ENCODE peak calls at places on chromosome 11, in nine cellular contexts. One of them, this sample, is unnamed.

GRCh38 chr11:105139669-105140068 is at the start of gene CARD18:
- DNase-seq in transverse colon: no peak
- DNase-seq in H1: no peak
- DNase-seq in sigmoid colon: no peak
- DNase-seq in NB4: no peak
- DNase-seq in spleen: no peak
- DNase-seq in heart left ventricle: no peak
- DNase-seq in uterus: no peak
- DNase-seq in Peyer's patch: no peak
- DNase-seq in this sample: no peak

GRCh38 chr11:68362801-68363379 is 50.5 kb downstream of the LRP5 start:
- DNase-seq in heart left ventricle: no peak
- DNase-seq in uterus: no peak
- DNase-seq in transverse colon: no peak
- DNase-seq in spleen: no peak
- DNase-seq in sigmoid colon: peak
- DNase-seq in H1: no peak
- DNase-seq in NB4: no peak
- DNase-seq in Peyer's patch: no peak
- DNase-seq in this sample: no peak

GRCh38 chr11:6646631-6647281 is 8.9 kb downstream of the DCHS1 start:
- DNase-seq in transverse colon: no peak
- DNase-seq in H1: no peak
- DNase-seq in NB4: peak
- DNase-seq in uterus: peak
- DNase-seq in heart left ventricle: peak
- DNase-seq in Peyer's patch: no peak
- DNase-seq in spleen: peak
- DNase-seq in sigmoid colon: peak
- DNase-seq in this sample: no peak

GRCh38 chr11:105000167-105000566 is 22.8 kb downstream of the CASP5 start:
- DNase-seq in H1: peak
- DNase-seq in spleen: no peak
- DNase-seq in Peyer's patch: no peak
- DNase-seq in sigmoid colon: no peak
- DNase-seq in uterus: no peak
- DNase-seq in NB4: peak
- DNase-seq in heart left ventricle: no peak
- DNase-seq in transverse colon: no peak
- DNase-seq in this sample: no peak

GRCh38 chr11:44397586-44398178 is 87.7 kb upstream of the ALX4 start:
- DNase-seq in H1: no peak
- DNase-seq in uterus: no peak
- DNase-seq in Peyer's patch: no peak
- DNase-seq in sigmoid colon: no peak
- DNase-seq in heart left ventricle: no peak
- DNase-seq in spleen: no peak
- DNase-seq in transverse colon: no peak
- DNase-seq in NB4: no peak
- DNase-seq in this sample: no peak

GRCh38 chr11:70578371-70578770 is 180.0 kb downstream of the CTTN start:
- DNase-seq in NB4: no peak
- DNase-seq in uterus: no peak
- DNase-seq in transverse colon: no peak
- DNase-seq in sigmoid colon: peak
- DNase-seq in heart left ventricle: peak
- DNase-seq in Peyer's patch: no peak
- DNase-seq in spleen: peak
- DNase-seq in H1: no peak
- DNase-seq in this sample: no peak

GRCh38 chr11:130947481-130947880 is 31.2 kb upstream of the SNX19 start:
- DNase-seq in heart left ventricle: no peak
- DNase-seq in Peyer's patch: no peak
- DNase-seq in H1: no peak
- DNase-seq in sigmoid colon: no peak
- DNase-seq in uterus: no peak
- DNase-seq in transverse colon: no peak
- DNase-seq in spleen: no peak
- DNase-seq in NB4: no peak
- DNase-seq in this sample: no peak

GRCh38 chr11:47233989-47234668 is 14.5 kb downstream of the ACP2 start:
- DNase-seq in spleen: no peak
- DNase-seq in transverse colon: peak
- DNase-seq in sigmoid colon: no peak
- DNase-seq in heart left ventricle: peak
- DNase-seq in uterus: no peak
- DNase-seq in Peyer's patch: no peak
- DNase-seq in H1: no peak
- DNase-seq in NB4: peak
- DNase-seq in this sample: no peak

GRCh38 chr11:60767388-60767811 is 10.7 kb downstream of the MS4A15 start:
- DNase-seq in H1: peak
- DNase-seq in uterus: no peak
- DNase-seq in heart left ventricle: no peak
- DNase-seq in spleen: peak
- DNase-seq in transverse colon: no peak
- DNase-seq in Peyer's patch: peak
- DNase-seq in NB4: no peak
- DNase-seq in sigmoid colon: no peak
- DNase-seq in this sample: no peak

GRCh38 chr11:78656984-78657383 is 82.3 kb upstream of the NARS2 start:
- DNase-seq in uterus: no peak
- DNase-seq in sigmoid colon: no peak
- DNase-seq in spleen: no peak
- DNase-seq in NB4: no peak
- DNase-seq in transverse colon: no peak
- DNase-seq in H1: peak
- DNase-seq in Peyer's patch: no peak
- DNase-seq in heart left ventricle: no peak
- DNase-seq in this sample: no peak

GRCh38 chr11:70233511-70233919 is 30.4 kb downstream of the FADD start:
- DNase-seq in heart left ventricle: no peak
- DNase-seq in H1: no peak
- DNase-seq in spleen: no peak
- DNase-seq in uterus: peak
- DNase-seq in transverse colon: peak
- DNase-seq in sigmoid colon: no peak
- DNase-seq in Peyer's patch: no peak
- DNase-seq in NB4: peak
- DNase-seq in this sample: no peak

GRCh38 chr11:122195790-122196189 is 79.8 kb upstream of the BLID start:
- DNase-seq in transverse colon: no peak
- DNase-seq in sigmoid colon: no peak
- DNase-seq in heart left ventricle: no peak
- DNase-seq in Peyer's patch: no peak
- DNase-seq in uterus: no peak
- DNase-seq in H1: no peak
- DNase-seq in NB4: no peak
- DNase-seq in spleen: no peak
- DNase-seq in this sample: no peak

GRCh38 chr11:123323482-123324056 is 106.5 kb upstream of the GRAMD1B start:
- DNase-seq in heart left ventricle: no peak
- DNase-seq in sigmoid colon: no peak
- DNase-seq in H1: no peak
- DNase-seq in uterus: no peak
- DNase-seq in Peyer's patch: no peak
- DNase-seq in transverse colon: no peak
- DNase-seq in NB4: no peak
- DNase-seq in spleen: no peak
- DNase-seq in this sample: no peak

GRCh38 chr11:2247496-2247895 is 22.9 kb downstream of the ASCL2 start:
- DNase-seq in NB4: no peak
- DNase-seq in transverse colon: no peak
- DNase-seq in sigmoid colon: no peak
- DNase-seq in H1: no peak
- DNase-seq in spleen: no peak
- DNase-seq in heart left ventricle: no peak
- DNase-seq in Peyer's patch: no peak
- DNase-seq in uterus: no peak
- DNase-seq in this sample: no peak

GRCh38 chr11:11448626-11449025 is 95.6 kb upstream of the CSNK2A3 start:
- DNase-seq in spleen: no peak
- DNase-seq in transverse colon: no peak
- DNase-seq in H1: no peak
- DNase-seq in sigmoid colon: no peak
- DNase-seq in Peyer's patch: no peak
- DNase-seq in NB4: no peak
- DNase-seq in uterus: no peak
- DNase-seq in heart left ventricle: no peak
- DNase-seq in this sample: no peak

GRCh38 chr11:11451501-11452005 is 98.5 kb upstream of the CSNK2A3 start:
- DNase-seq in Peyer's patch: no peak
- DNase-seq in spleen: no peak
- DNase-seq in uterus: no peak
- DNase-seq in transverse colon: no peak
- DNase-seq in H1: no peak
- DNase-seq in heart left ventricle: no peak
- DNase-seq in sigmoid colon: no peak
- DNase-seq in NB4: no peak
- DNase-seq in this sample: peak

GRCh38 chr11:11450744-11451362 is 97.8 kb upstream of the CSNK2A3 start:
- DNase-seq in H1: no peak
- DNase-seq in transverse colon: no peak
- DNase-seq in NB4: no peak
- DNase-seq in uterus: no peak
- DNase-seq in heart left ventricle: no peak
- DNase-seq in spleen: no peak
- DNase-seq in Peyer's patch: no peak
- DNase-seq in sigmoid colon: no peak
- DNase-seq in this sample: no peak

GRCh38 chr11:11446967-11447366 is 93.9 kb upstream of the CSNK2A3 start:
- DNase-seq in NB4: peak
- DNase-seq in sigmoid colon: no peak
- DNase-seq in H1: no peak
- DNase-seq in uterus: no peak
- DNase-seq in spleen: no peak
- DNase-seq in Peyer's patch: no peak
- DNase-seq in heart left ventricle: no peak
- DNase-seq in transverse colon: no peak
- DNase-seq in this sample: no peak

DNA sequence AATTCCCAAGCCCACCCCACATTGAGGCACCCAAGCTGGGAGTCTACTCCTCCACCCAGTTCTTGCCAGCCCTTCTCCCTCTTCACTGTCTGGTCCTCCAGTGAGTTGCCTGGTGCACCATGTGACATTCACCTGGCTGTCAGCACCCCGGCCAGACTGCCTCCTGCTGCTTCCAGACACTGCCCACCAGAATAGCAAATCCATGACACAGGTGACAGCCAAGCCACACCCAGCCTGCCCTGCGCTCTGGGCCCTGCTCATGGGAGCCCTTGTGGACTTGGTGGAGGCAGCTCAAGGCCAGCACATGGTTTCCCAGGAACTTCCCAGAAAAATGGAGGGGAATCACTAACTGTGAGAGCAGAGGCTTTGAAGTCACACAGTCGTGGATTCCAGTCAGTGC is 96.3 kb upstream of the CSNK2A3 start:
- DNase-seq in transverse colon: no peak
- DNase-seq in H1: no peak
- DNase-seq in NB4: no peak
- DNase-seq in spleen: no peak
- DNase-seq in Peyer's patch: no peak
- DNase-seq in sigmoid colon: no peak
- DNase-seq in uterus: no peak
- DNase-seq in heart left ventricle: no peak
- DNase-seq in this sample: no peak
- TF ChIP-seq POLR2A in transverse colon: no peak
- TF ChIP-seq POLR2A in H1: no peak
- TF ChIP-seq POLR2A in NB4: no peak
- TF ChIP-seq POLR2A in spleen: no peak
- TF ChIP-seq POLR2A in Peyer's patch: no peak
- TF ChIP-seq POLR2A in sigmoid colon: no peak
- TF ChIP-seq POLR2A in uterus: no peak
- TF ChIP-seq POLR2A in heart left ventricle: no peak
- TF ChIP-seq POLR2A in this sample: no peak

GRCh38 chr11:117961896-117962295 is 24.3 kb upstream of the IL10RA start:
- DNase-seq in heart left ventricle: no peak
- DNase-seq in H1: no peak
- DNase-seq in sigmoid colon: no peak
- DNase-seq in Peyer's patch: no peak
- DNase-seq in transverse colon: no peak
- DNase-seq in NB4: no peak
- DNase-seq in uterus: no peak
- DNase-seq in spleen: peak
- DNase-seq in this sample: no peak
- TF ChIP-seq POLR2A in heart left ventricle: no peak
- TF ChIP-seq POLR2A in H1: no peak
- TF ChIP-seq POLR2A in sigmoid colon: no peak
- TF ChIP-seq POLR2A in Peyer's patch: no peak
- TF ChIP-seq POLR2A in transverse colon: no peak
- TF ChIP-seq POLR2A in NB4: no peak
- TF ChIP-seq POLR2A in uterus: no peak
- TF ChIP-seq POLR2A in spleen: no peak
- TF ChIP-seq POLR2A in this sample: no peak

GRCh38 chr11:119583585-119583984 is 145.4 kb downstream of the NECTIN1 start:
- DNase-seq in H1: no peak
- DNase-seq in NB4: no peak
- DNase-seq in uterus: no peak
- DNase-seq in transverse colon: no peak
- DNase-seq in heart left ventricle: no peak
- DNase-seq in sigmoid colon: no peak
- DNase-seq in spleen: no peak
- DNase-seq in Peyer's patch: no peak
- DNase-seq in this sample: no peak
- TF ChIP-seq POLR2A in H1: no peak
- TF ChIP-seq POLR2A in NB4: no peak
- TF ChIP-seq POLR2A in uterus: no peak
- TF ChIP-seq POLR2A in transverse colon: no peak
- TF ChIP-seq POLR2A in heart left ventricle: no peak
- TF ChIP-seq POLR2A in sigmoid colon: no peak
- TF ChIP-seq POLR2A in spleen: no peak
- TF ChIP-seq POLR2A in Peyer's patch: no peak
- TF ChIP-seq POLR2A in this sample: no peak

GRCh38 chr11:27582686-27583085 is 76.1 kb upstream of the LIN7C start:
- DNase-seq in NB4: no peak
- DNase-seq in sigmoid colon: no peak
- DNase-seq in heart left ventricle: no peak
- DNase-seq in Peyer's patch: no peak
- DNase-seq in spleen: no peak
- DNase-seq in H1: no peak
- DNase-seq in transverse colon: no peak
- DNase-seq in uterus: no peak
- DNase-seq in this sample: no peak
- TF ChIP-seq POLR2A in NB4: no peak
- TF ChIP-seq POLR2A in sigmoid colon: no peak
- TF ChIP-seq POLR2A in heart left ventricle: no peak
- TF ChIP-seq POLR2A in Peyer's patch: no peak
- TF ChIP-seq POLR2A in spleen: no peak
- TF ChIP-seq POLR2A in H1: no peak
- TF ChIP-seq POLR2A in transverse colon: no peak
- TF ChIP-seq POLR2A in uterus: no peak
- TF ChIP-seq POLR2A in this sample: no peak

GRCh38 chr11:770642-771616 is 6.4 kb downstream of the GATD1 start:
- DNase-seq in heart left ventricle: peak
- DNase-seq in H1: no peak
- DNase-seq in spleen: no peak
- DNase-seq in uterus: no peak
- DNase-seq in transverse colon: no peak
- DNase-seq in NB4: no peak
- DNase-seq in sigmoid colon: peak
- DNase-seq in Peyer's patch: no peak
- DNase-seq in this sample: no peak
- TF ChIP-seq POLR2A in heart left ventricle: no peak
- TF ChIP-seq POLR2A in H1: no peak
- TF ChIP-seq POLR2A in spleen: no peak
- TF ChIP-seq POLR2A in uterus: no peak
- TF ChIP-seq POLR2A in transverse colon: no peak
- TF ChIP-seq POLR2A in NB4: no peak
- TF ChIP-seq POLR2A in sigmoid colon: no peak
- TF ChIP-seq POLR2A in Peyer's patch: no peak
- TF ChIP-seq POLR2A in this sample: no peak

GRCh38 chr11:134153147-134153905 is 70.4 kb downstream of the NCAPD3 start:
- DNase-seq in Peyer's patch: no peak
- DNase-seq in spleen: no peak
- DNase-seq in heart left ventricle: no peak
- DNase-seq in transverse colon: no peak
- DNase-seq in sigmoid colon: no peak
- DNase-seq in uterus: no peak
- DNase-seq in NB4: no peak
- DNase-seq in H1: no peak
- DNase-seq in this sample: no peak
- TF ChIP-seq POLR2A in Peyer's patch: no peak
- TF ChIP-seq POLR2A in spleen: no peak
- TF ChIP-seq POLR2A in heart left ventricle: no peak
- TF ChIP-seq POLR2A in transverse colon: no peak
- TF ChIP-seq POLR2A in sigmoid colon: no peak
- TF ChIP-seq POLR2A in uterus: no peak
- TF ChIP-seq POLR2A in NB4: no peak
- TF ChIP-seq POLR2A in H1: no peak
- TF ChIP-seq POLR2A in this sample: no peak